ENCODE peak calls at places on chromosomes 1 and 21, in six cellular contexts. A, U, V, Q, S and F are unnamed samples.

GRCh38 chr1:111203681-111204210 is 3.3 kb upstream of the DENND2D start:
- DNase-seq in U (peak), Q (peak), S (peak), A (no peak), V (no peak), F (peak)

GRCh38 chr1:1435094-1435903 is at the start of gene VWA1:
- DNase-seq in A (peak), S (peak), V (no peak), Q (peak), U (peak), F (peak)

GRCh38 chr21:27645285-27645684 is 678.4 kb upstream of the ADAMTS5 start:
- DNase-seq in S (no peak), V (peak), Q (peak), A (peak), U (no peak), F (no peak)

GRCh38 chr1:17167783-17168479 is 37.0 kb upstream of the PADI1 start:
- DNase-seq in Q (peak), A (peak), S (peak), U (no peak), V (peak), F (no peak)

GRCh38 chr1:5111581-5111980 is 457.2 kb downstream of the AJAP1 start:
- DNase-seq in S (no peak), A (no peak), V (no peak), U (no peak), Q (no peak), F (no peak)

GRCh38 chr1:5915587-5916571 is 76.3 kb downstream of the NPHP4 start:
- DNase-seq in A (peak), S (peak), V (peak), Q (peak), U (no peak), F (no peak)

GRCh38 chr1:33328817-33329216 is 7.9 kb upstream of the A3GALT2 start:
- DNase-seq in V (no peak), Q (no peak), S (no peak), A (no peak), U (no peak), F (no peak)

GRCh38 chr1:20399196-20399595 is 86.8 kb downstream of the CAMK2N1 start:
- DNase-seq in U (no peak), A (no peak), V (no peak), Q (no peak), S (no peak), F (no peak)

GRCh38 chr21:46117586-46118304 is 19.8 kb downstream of the COL6A2 start:
- DNase-seq in V (no peak), S (peak), U (peak), Q (no peak), A (no peak), F (no peak)

GRCh38 chr1:93842750-93843500 is 36.1 kb downstream of the DNTTIP2 start:
- DNase-seq in Q (peak), V (no peak), U (no peak), S (no peak), A (peak), F (no peak)

GRCh38 chr1:61285371-61285885 is 203.1 kb downstream of the NFIA start:
- DNase-seq in U (no peak), A (no peak), V (no peak), S (no peak), Q (no peak), F (no peak)

GRCh38 chr1:59332983-59333382 is 36.1 kb downstream of the FGGY start:
- DNase-seq in V (peak), U (no peak), S (no peak), Q (peak), A (peak), F (no peak)

GRCh38 chr1:9066945-9067807 is 2.3 kb downstream of the SLC2A5 start:
- DNase-seq in S (no peak), V (peak), A (peak), Q (peak), U (peak), F (peak)

GRCh38 chr1:159937014-159937750 is 8.2 kb downstream of the IGSF9 start:
- DNase-seq in V (no peak), S (no peak), A (no peak), U (no peak), Q (no peak), F (no peak)

GRCh38 chr1:236457775-236458174 is 63.7 kb downstream of the EDARADD start:
- DNase-seq in U (no peak), V (no peak), S (no peak), A (no peak), Q (no peak), F (no peak)

GRCh38 chr1:175419684-175420490 is 227.3 kb upstream of the KIAA0040 start:
- DNase-seq in S (no peak), Q (no peak), A (no peak), V (no peak), U (no peak), F (no peak)

GRCh38 chr1:150186789-150187559 is 37.3 kb downstream of the PLEKHO1 start:
- DNase-seq in V (peak), Q (peak), A (peak), S (no peak), U (no peak), F (no peak)

GRCh38 chr1:61120307-61120840 is 38.0 kb downstream of the NFIA start:
- DNase-seq in A (no peak), S (peak), V (no peak), U (no peak), Q (no peak), F (no peak)

GRCh38 chr1:121518726-121519041 is 333.9 kb downstream of the SRGAP2C start:
- DNase-seq in U (no peak), V (no peak), A (no peak), S (no peak), Q (no peak), F (no peak)

GRCh38 chr1:119903443-119903835 is 7.1 kb upstream of the ADAM30 start:
- DNase-seq in U (no peak), V (no peak), A (peak), Q (no peak), S (no peak), F (no peak)

GRCh38 chr1:192506741-192507155 is 68.8 kb upstream of the RGS1 start:
- DNase-seq in U (no peak), S (no peak), Q (peak), A (peak), V (no peak), F (no peak)

GRCh38 chr1:43650306-43650941 is 475 bp downstream of the KDM4A start:
- DNase-seq in S (peak), A (peak), U (peak), V (peak), Q (peak), F (peak)

GRCh38 chr1:21680918-21681317 is 11.8 kb upstream of the RAP1GAP start:
- DNase-seq in Q (no peak), S (no peak), U (no peak), A (peak), V (no peak), F (no peak)

GRCh38 chr1:21319447-21320407 is 29.5 kb upstream of the ECE1 start:
- DNase-seq in V (no peak), Q (no peak), S (peak), U (no peak), A (no peak), F (no peak)

GRCh38 chr1:221276911-221277310 is 397.7 kb downstream of the HLX start:
- DNase-seq in S (no peak), V (no peak), U (no peak), A (no peak), Q (no peak), F (no peak)

GRCh38 chr1:179129702-179130473 is 48.0 kb downstream of the TOR3A start:
- DNase-seq in A (peak), Q (peak), S (no peak), U (no peak), V (no peak), F (no peak)

GRCh38 chr1:163824006-163824405 is 502.3 kb downstream of the NUF2 start:
- DNase-seq in S (no peak), Q (peak), A (peak), U (peak), V (peak), F (no peak)

GRCh38 chr1:119782541-119783338 is 14.0 kb upstream of the HMGCS2 start:
- DNase-seq in U (no peak), A (no peak), Q (no peak), V (no peak), S (no peak), F (no peak)

GRCh38 chr1:11806307-11806936 is 431 bp downstream of the CLCN6 start:
- DNase-seq in U (no peak), Q (peak), A (peak), V (peak), S (no peak), F (no peak)

GRCh38 chr1:178134061-178134460 is 40.2 kb downstream of the RASAL2 start:
- DNase-seq in S (no peak), Q (peak), V (peak), U (no peak), A (peak), F (no peak)

GRCh38 chr1:37663426-37664000 is 28.8 kb upstream of the CDCA8 start:
- DNase-seq in U (no peak), A (no peak), S (no peak), Q (no peak), V (no peak), F (no peak)

GRCh38 chr1:210233216-210233494 is 559 bp downstream of the SERTAD4 start:
- DNase-seq in U (no peak), S (no peak), V (no peak), Q (no peak), A (no peak), F (no peak)

DNA sequence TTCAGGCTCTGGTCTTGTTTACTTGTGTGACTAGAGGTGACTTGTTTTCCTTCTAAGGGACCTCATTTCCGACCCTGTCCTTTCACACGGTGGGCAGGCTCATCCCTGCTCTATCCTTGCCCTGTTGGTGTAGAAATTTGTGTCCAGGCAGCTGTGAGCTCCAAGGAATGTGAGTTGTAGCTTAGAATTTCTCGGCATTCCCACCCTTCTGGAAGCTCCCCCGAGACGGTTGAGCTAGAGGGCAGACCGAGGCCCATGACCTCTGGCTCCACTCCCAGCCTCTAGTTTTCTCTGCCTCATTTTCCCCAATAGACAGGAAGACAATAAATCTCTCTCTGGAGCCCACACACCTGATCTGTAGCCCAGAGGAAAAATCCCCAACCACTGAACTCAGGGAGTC is 100.9 kb downstream of the NAV1 start:
- DNase-seq in U (no peak), Q (no peak), V (no peak), A (no peak), S (no peak), F (no peak)
- H3K4me3 ChIP-seq in U (no peak), Q (no peak), V (no peak), A (no peak), S (no peak), F (no peak)

DNA sequence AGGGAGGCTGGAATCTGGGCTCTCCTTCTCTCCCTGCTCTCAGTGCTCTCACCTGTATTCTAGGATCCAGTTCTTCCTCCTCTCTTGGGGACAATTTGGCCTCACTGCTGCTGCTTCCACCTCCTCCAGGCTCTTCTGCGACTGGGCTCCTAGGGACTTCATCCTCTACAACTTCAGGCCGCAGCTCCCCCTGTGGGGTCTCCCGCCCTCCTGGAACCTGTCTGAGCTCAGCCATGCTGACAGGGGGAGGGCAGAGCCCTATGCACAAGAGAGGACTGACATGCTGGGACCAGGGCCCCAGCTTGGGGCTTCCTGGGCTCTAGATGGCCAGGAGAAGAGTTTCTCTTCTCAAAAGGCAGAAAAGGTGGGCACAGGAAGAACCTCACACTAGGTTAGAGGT is 1.0 kb downstream of the SH3BP5L start:
- DNase-seq in V (no peak), S (no peak), Q (no peak), A (no peak), U (no peak), F (no peak)
- H3K4me3 ChIP-seq in V (peak), S (peak), Q (peak), A (peak), U (peak), F (peak)

GRCh38 chr21:14862794-14863720 is 201.7 kb downstream of the NRIP1 start:
- DNase-seq in V (no peak), S (no peak), A (peak), U (no peak), Q (peak), F (no peak)
- H3K4me3 ChIP-seq in V (no peak), S (no peak), A (no peak), U (no peak), Q (no peak), F (no peak)

GRCh38 chr1:44803062-44803311 is 2.8 kb downstream of the PLK3 start:
- DNase-seq in Q (no peak), A (no peak), U (peak), V (no peak), S (no peak), F (no peak)

GRCh38 chr1:44799770-44800584 is at the start of gene PLK3:
- DNase-seq in A (peak), V (peak), U (peak), Q (peak), S (peak), F (peak)

GRCh38 chr1:44803312-44804095 is 3.3 kb downstream of the PLK3 start:
- DNase-seq in V (no peak), A (no peak), S (no peak), U (peak), Q (no peak), F (no peak)

GRCh38 chr1:44802306-44803061 is 2.3 kb downstream of the PLK3 start:
- DNase-seq in A (no peak), S (no peak), U (peak), Q (no peak), V (no peak), F (no peak)

DNA sequence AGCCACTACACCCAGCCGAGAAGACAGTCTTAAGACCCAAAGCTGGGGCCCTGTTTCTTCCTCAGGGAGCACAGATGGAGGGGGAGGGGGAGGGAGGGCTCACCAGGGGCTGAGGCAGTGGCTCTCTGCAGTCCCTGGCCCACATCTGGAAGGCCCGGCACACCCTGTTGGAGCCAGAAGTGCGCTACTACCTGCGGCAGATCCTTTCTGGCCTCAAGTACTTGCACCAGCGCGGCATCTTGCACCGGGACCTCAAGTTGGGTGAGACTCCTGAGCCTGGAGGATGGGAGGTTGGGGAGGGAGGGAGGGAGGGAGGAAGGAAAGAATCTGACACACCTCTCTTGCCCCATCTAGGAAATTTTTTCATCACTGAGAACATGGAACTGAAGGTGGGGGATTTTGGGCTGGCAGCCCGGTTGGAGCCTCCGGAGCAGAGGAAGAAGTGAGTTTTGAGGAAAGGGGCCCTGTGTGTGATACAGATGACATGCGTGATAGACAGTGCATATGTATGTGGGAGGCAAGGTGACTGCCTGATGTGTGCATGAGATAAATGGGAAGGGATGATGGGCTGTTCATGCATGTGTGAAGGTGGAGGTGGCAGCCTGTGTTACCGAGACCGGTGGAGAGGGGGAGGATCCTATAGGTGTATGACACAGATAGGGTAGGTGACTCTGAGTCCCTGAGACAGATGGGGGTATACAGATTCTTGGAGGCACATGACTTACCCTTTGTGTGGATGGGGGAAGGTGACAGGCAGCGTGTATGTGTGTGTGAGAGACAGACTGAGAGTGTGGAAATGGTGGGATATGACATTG is 1.5 kb downstream of the PLK3 start:
- DNase-seq in U (peak), A (no peak), V (no peak), Q (no peak), S (peak), F (no peak)
- H3K4me3 ChIP-seq in U (peak), A (peak), V (peak), Q (peak), S (no peak), F (peak)

GRCh38 chr1:224928906-224929305 is 569 bp upstream of the DNAH14 start:
- DNase-seq in S (no peak), V (no peak), A (no peak), U (no peak), Q (no peak), F (no peak)
- H3K4me3 ChIP-seq in S (peak), V (peak), A (no peak), U (peak), Q (peak), F (peak)

GRCh38 chr1:85060038-85060437 is 11.7 kb upstream of the MCOLN3 start:
- DNase-seq in V (no peak), S (no peak), U (no peak), A (no peak), Q (no peak), F (no peak)

GRCh38 chr1:85065550-85065949 is 17.2 kb upstream of the MCOLN3 start:
- DNase-seq in U (no peak), A (no peak), Q (no peak), S (no peak), V (no peak), F (no peak)

GRCh38 chr1:85061711-85062424 is 13.6 kb upstream of the MCOLN3 start:
- DNase-seq in U (peak), A (peak), Q (peak), V (peak), S (peak), F (peak)

GRCh38 chr1:85059563-85059962 is 11.3 kb upstream of the MCOLN3 start:
- DNase-seq in S (no peak), A (no peak), U (no peak), V (no peak), Q (no peak), F (no peak)

DNA sequence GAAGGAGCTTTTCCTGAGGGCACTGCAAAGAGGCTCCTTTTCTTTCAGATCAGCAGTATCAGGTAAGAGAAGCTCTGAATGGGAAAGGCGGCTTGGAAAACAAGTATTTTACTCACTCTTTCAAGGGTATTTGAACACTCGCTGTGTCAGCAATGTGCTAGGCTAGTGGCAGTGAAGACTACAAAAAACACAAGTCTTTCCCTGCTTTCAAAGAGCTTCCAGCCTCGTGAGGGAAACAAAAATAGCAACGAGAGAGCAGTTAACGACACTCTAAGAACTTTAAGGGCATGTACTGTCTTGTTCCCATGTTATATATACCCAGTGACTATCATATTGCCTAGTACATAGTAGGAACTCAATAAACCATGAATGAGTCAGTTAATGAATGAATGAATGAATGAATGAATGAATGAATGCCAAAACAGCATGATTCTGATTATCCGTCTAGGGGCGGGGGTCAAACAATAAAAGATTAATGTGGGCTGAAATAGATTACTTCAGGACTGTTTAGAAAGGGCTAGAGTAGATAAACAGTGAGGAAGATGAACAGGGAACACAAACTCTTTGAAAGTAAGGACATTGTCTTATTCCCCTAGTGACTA is 14.2 kb upstream of the MCOLN3 start:
- DNase-seq in S (no peak), A (no peak), U (no peak), Q (no peak), V (no peak), F (no peak)
- H3K4me3 ChIP-seq in S (no peak), A (peak), U (peak), Q (peak), V (peak), F (no peak)

DNA sequence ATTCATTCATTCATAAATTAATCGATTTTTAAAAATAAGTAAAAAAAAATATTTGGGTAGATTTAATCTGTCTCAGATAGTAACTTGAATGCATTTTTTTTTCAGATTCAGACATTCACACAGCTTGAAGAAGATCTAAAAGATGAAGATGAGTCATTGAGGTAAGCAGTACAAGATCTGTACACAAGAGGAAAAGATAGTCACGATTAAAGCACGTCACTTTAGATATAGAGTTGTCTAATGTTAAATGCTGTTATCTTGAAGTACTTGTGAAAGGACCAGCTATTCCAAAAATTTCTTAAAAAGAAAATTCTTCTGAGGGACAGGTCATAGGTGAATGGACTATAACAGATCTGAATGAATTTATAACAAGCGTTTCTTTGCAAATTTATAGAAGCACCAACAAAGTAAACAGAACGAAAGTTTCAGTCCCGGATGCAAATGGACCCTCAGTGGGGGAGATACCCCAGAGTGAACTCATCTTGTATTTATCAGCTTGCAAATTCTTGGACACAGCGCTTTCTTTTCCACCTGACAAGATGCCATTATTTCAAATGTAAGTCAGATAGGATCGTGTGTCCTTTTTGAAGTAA is 31.2 kb upstream of the MORC3 start:
- DNase-seq in V (no peak), Q (no peak), S (no peak), U (no peak), A (peak), F (no peak)
- H3K4me3 ChIP-seq in V (no peak), Q (no peak), S (no peak), U (no peak), A (peak), F (no peak)

GRCh38 chr1:157819886-157820285 is at the start of gene FCRL1:
- DNase-seq in Q (no peak), U (no peak), V (no peak), A (no peak), S (no peak), F (no peak)
- H3K4me3 ChIP-seq in Q (no peak), U (no peak), V (no peak), A (no peak), S (no peak), F (no peak)